ENCODE peak calls at places on chromosomes 5 and 9, in four cellular contexts. One of them, this sample, is unnamed.

GRCh38 chr5:83058718-83059117 is 18.5 kb downstream of the TMEM167A start:
- DNase-seq in COR-L47: no peak
- DNase-seq in NCI-H1105 treated with DMSO at 0.1 percent for 48 hours: no peak
- DNase-seq in bronchial epithelial cell: no peak
- DNase-seq in this sample: no peak

GRCh38 chr5:91535508-91535907 is 152.4 kb upstream of the ARRDC3 start:
- DNase-seq in NCI-H1105 treated with DMSO at 0.1 percent for 48 hours: no peak
- DNase-seq in bronchial epithelial cell: no peak
- DNase-seq in COR-L47: no peak
- DNase-seq in this sample: no peak

GRCh38 chr5:94314507-94315170 is 303.8 kb downstream of the KIAA0825 start:
- DNase-seq in NCI-H1105 treated with DMSO at 0.1 percent for 48 hours: no peak
- DNase-seq in bronchial epithelial cell: no peak
- DNase-seq in COR-L47: no peak
- DNase-seq in this sample: no peak

GRCh38 chr9:116383133-116383532 is 229.5 kb downstream of the PAPPA start:
- DNase-seq in COR-L47: no peak
- DNase-seq in NCI-H1105 treated with DMSO at 0.1 percent for 48 hours: no peak
- DNase-seq in bronchial epithelial cell: no peak
- DNase-seq in this sample: no peak

GRCh38 chr5:462051-462481 is 19.1 kb downstream of the EXOC3 start:
- DNase-seq in COR-L47: no peak
- DNase-seq in NCI-H1105 treated with DMSO at 0.1 percent for 48 hours: no peak
- DNase-seq in bronchial epithelial cell: no peak
- DNase-seq in this sample: no peak

GRCh38 chr9:78918976-78919375 is 622.1 kb downstream of the PSAT1 start:
- DNase-seq in bronchial epithelial cell: no peak
- DNase-seq in NCI-H1105 treated with DMSO at 0.1 percent for 48 hours: no peak
- DNase-seq in COR-L47: no peak
- DNase-seq in this sample: no peak

GRCh38 chr9:34124103-34124502 is 2.4 kb downstream of the DCAF12 start:
- DNase-seq in bronchial epithelial cell: no peak
- DNase-seq in COR-L47: no peak
- DNase-seq in NCI-H1105 treated with DMSO at 0.1 percent for 48 hours: no peak
- DNase-seq in this sample: no peak

GRCh38 chr9:21728781-21729180 is 73.7 kb upstream of the MTAP start:
- DNase-seq in COR-L47: no peak
- DNase-seq in bronchial epithelial cell: peak
- DNase-seq in NCI-H1105 treated with DMSO at 0.1 percent for 48 hours: no peak
- DNase-seq in this sample: no peak

GRCh38 chr5:72842816-72843215 is 26.4 kb downstream of the TNPO1 start:
- DNase-seq in bronchial epithelial cell: peak
- DNase-seq in NCI-H1105 treated with DMSO at 0.1 percent for 48 hours: no peak
- DNase-seq in COR-L47: no peak
- DNase-seq in this sample: peak

This sample was measured in epithelial cell of prostate.